ENCODE peak calls at places on chromosomes 7 and 10, in eight cellular contexts. One of them, this sample, is unnamed.

GRCh38 chr10:124671486-124672075 is 72.6 kb downstream of the FAM53B start:
- DNase-seq in OCI-LY7: no peak
- DNase-seq in suprapubic skin: peak
- DNase-seq in astrocyte: peak
- DNase-seq in tibial artery: no peak
- DNase-seq in cardiac muscle cell: no peak
- DNase-seq in heart left ventricle: peak
- DNase-seq in mesothelial cell of epicardium: no peak
- DNase-seq in this sample: no peak

GRCh38 chr7:137908106-137908505 is 61.3 kb upstream of the DGKI start:
- DNase-seq in heart left ventricle: no peak
- DNase-seq in tibial artery: no peak
- DNase-seq in OCI-LY7: no peak
- DNase-seq in cardiac muscle cell: no peak
- DNase-seq in astrocyte: no peak
- DNase-seq in suprapubic skin: no peak
- DNase-seq in mesothelial cell of epicardium: no peak
- DNase-seq in this sample: no peak

GRCh38 chr10:58712982-58713381 is 200.3 kb downstream of the BICC1 start:
- DNase-seq in mesothelial cell of epicardium: no peak
- DNase-seq in astrocyte: no peak
- DNase-seq in heart left ventricle: no peak
- DNase-seq in cardiac muscle cell: no peak
- DNase-seq in suprapubic skin: no peak
- DNase-seq in OCI-LY7: no peak
- DNase-seq in tibial artery: no peak
- DNase-seq in this sample: no peak

GRCh38 chr7:16933296-16934248 is 51.8 kb upstream of the AGR3 start:
- DNase-seq in mesothelial cell of epicardium: no peak
- DNase-seq in suprapubic skin: no peak
- DNase-seq in heart left ventricle: no peak
- DNase-seq in OCI-LY7: no peak
- DNase-seq in tibial artery: peak
- DNase-seq in astrocyte: peak
- DNase-seq in cardiac muscle cell: no peak
- DNase-seq in this sample: no peak

GRCh38 chr7:107742678-107743566 is 1.0 kb upstream of the CBLL1 start:
- DNase-seq in heart left ventricle: peak
- DNase-seq in tibial artery: peak
- DNase-seq in OCI-LY7: no peak
- DNase-seq in astrocyte: no peak
- DNase-seq in cardiac muscle cell: peak
- DNase-seq in suprapubic skin: peak
- DNase-seq in mesothelial cell of epicardium: peak
- DNase-seq in this sample: no peak

GRCh38 chr7:7972128-7972527 is 3.5 kb downstream of the GLCCI1 start:
- DNase-seq in suprapubic skin: no peak
- DNase-seq in cardiac muscle cell: no peak
- DNase-seq in OCI-LY7: peak
- DNase-seq in astrocyte: peak
- DNase-seq in tibial artery: no peak
- DNase-seq in heart left ventricle: no peak
- DNase-seq in mesothelial cell of epicardium: no peak
- DNase-seq in this sample: no peak

GRCh38 chr7:149787428-149788299 is 14.3 kb upstream of the ZNF467 start:
- DNase-seq in cardiac muscle cell: peak
- DNase-seq in astrocyte: no peak
- DNase-seq in mesothelial cell of epicardium: no peak
- DNase-seq in suprapubic skin: no peak
- DNase-seq in heart left ventricle: peak
- DNase-seq in OCI-LY7: no peak
- DNase-seq in tibial artery: no peak
- DNase-seq in this sample: no peak

GRCh38 chr7:44290250-44290616 is 35.2 kb downstream of the CAMK2B start:
- DNase-seq in cardiac muscle cell: no peak
- DNase-seq in suprapubic skin: peak
- DNase-seq in heart left ventricle: no peak
- DNase-seq in astrocyte: no peak
- DNase-seq in OCI-LY7: no peak
- DNase-seq in tibial artery: peak
- DNase-seq in mesothelial cell of epicardium: peak
- DNase-seq in this sample: no peak

GRCh38 chr7:105454058-105454739 is 65.5 kb upstream of the SRPK2 start:
- DNase-seq in suprapubic skin: no peak
- DNase-seq in tibial artery: no peak
- DNase-seq in heart left ventricle: no peak
- DNase-seq in cardiac muscle cell: no peak
- DNase-seq in astrocyte: peak
- DNase-seq in OCI-LY7: no peak
- DNase-seq in mesothelial cell of epicardium: no peak
- DNase-seq in this sample: no peak

GRCh38 chr10:18222870-18223269 is 82.6 kb downstream of the CACNB2 start:
- DNase-seq in OCI-LY7: no peak
- DNase-seq in mesothelial cell of epicardium: no peak
- DNase-seq in cardiac muscle cell: no peak
- DNase-seq in suprapubic skin: no peak
- DNase-seq in tibial artery: no peak
- DNase-seq in astrocyte: no peak
- DNase-seq in heart left ventricle: no peak
- DNase-seq in this sample: no peak

GRCh38 chr10:114245128-114245791 is 6.2 kb downstream of the VWA2 start:
- DNase-seq in astrocyte: no peak
- DNase-seq in heart left ventricle: no peak
- DNase-seq in cardiac muscle cell: no peak
- DNase-seq in mesothelial cell of epicardium: no peak
- DNase-seq in tibial artery: no peak
- DNase-seq in OCI-LY7: no peak
- DNase-seq in suprapubic skin: no peak
- DNase-seq in this sample: no peak

GRCh38 chr7:7414776-7415603 is 120.7 kb downstream of the COL28A1 start:
- DNase-seq in heart left ventricle: no peak
- DNase-seq in OCI-LY7: no peak
- DNase-seq in cardiac muscle cell: no peak
- DNase-seq in tibial artery: no peak
- DNase-seq in mesothelial cell of epicardium: no peak
- DNase-seq in suprapubic skin: no peak
- DNase-seq in astrocyte: no peak
- DNase-seq in this sample: no peak

GRCh38 chr10:50851884-50852671 is 33.3 kb downstream of the A1CF start:
- DNase-seq in mesothelial cell of epicardium: no peak
- DNase-seq in astrocyte: no peak
- DNase-seq in cardiac muscle cell: no peak
- DNase-seq in tibial artery: no peak
- DNase-seq in OCI-LY7: no peak
- DNase-seq in heart left ventricle: no peak
- DNase-seq in suprapubic skin: no peak
- DNase-seq in this sample: no peak
- TF ChIP-seq CTCF in mesothelial cell of epicardium: no peak
- TF ChIP-seq CTCF in astrocyte: no peak
- TF ChIP-seq CTCF in cardiac muscle cell: no peak
- TF ChIP-seq CTCF in tibial artery: no peak
- TF ChIP-seq CTCF in OCI-LY7: no peak
- TF ChIP-seq CTCF in heart left ventricle: no peak
- TF ChIP-seq CTCF in suprapubic skin: no peak
- TF ChIP-seq CTCF in this sample: no peak

DNA sequence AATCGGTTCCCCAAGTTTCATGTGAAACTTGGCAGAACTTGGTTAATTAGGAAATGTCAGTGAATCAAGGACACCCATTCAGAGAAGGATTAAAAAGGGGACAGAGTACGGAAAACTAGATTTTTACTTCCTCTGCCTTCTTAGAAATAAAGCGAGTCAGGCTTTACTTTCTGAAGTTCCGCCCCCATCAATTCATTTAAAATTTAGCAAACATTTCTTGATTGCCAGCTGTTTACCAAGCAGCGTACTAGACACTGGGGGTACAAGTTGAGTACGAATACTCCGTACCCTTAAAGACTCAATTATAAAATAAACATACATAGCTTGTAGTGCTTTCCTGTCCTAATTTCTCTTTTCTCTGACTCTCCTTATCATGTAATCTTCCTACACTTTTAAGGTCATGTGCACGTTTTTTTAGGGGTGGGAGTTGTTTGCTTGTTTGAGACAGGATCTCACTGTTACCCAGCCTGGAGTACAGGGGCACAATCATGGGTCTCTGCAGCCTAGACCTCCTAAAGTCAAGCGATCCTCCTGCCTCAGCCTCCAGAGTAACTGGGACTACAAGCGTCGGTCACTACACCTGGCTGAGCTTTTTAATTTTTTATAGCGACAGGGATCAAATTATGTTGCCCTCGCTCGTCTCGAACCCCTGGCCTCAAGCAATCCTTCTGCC is 704 bp upstream of the ABI1 start:
- DNase-seq in OCI-LY7: no peak
- DNase-seq in suprapubic skin: no peak
- DNase-seq in tibial artery: no peak
- DNase-seq in cardiac muscle cell: no peak
- DNase-seq in heart left ventricle: no peak
- DNase-seq in mesothelial cell of epicardium: no peak
- DNase-seq in astrocyte: no peak
- DNase-seq in this sample: no peak
- TF ChIP-seq CTCF in OCI-LY7: peak
- TF ChIP-seq CTCF in suprapubic skin: no peak
- TF ChIP-seq CTCF in tibial artery: peak
- TF ChIP-seq CTCF in cardiac muscle cell: no peak
- TF ChIP-seq CTCF in heart left ventricle: peak
- TF ChIP-seq CTCF in mesothelial cell of epicardium: peak
- TF ChIP-seq CTCF in astrocyte: peak
- TF ChIP-seq CTCF in this sample: peak

GRCh38 chr7:30986331-30986730 is 22.6 kb downstream of the GHRHR start:
- DNase-seq in suprapubic skin: no peak
- DNase-seq in heart left ventricle: no peak
- DNase-seq in tibial artery: no peak
- DNase-seq in mesothelial cell of epicardium: no peak
- DNase-seq in OCI-LY7: no peak
- DNase-seq in cardiac muscle cell: no peak
- DNase-seq in astrocyte: no peak
- DNase-seq in this sample: no peak

GRCh38 chr7:30983042-30983913 is 19.5 kb downstream of the GHRHR start:
- DNase-seq in astrocyte: peak
- DNase-seq in cardiac muscle cell: peak
- DNase-seq in OCI-LY7: peak
- DNase-seq in suprapubic skin: peak
- DNase-seq in mesothelial cell of epicardium: peak
- DNase-seq in heart left ventricle: peak
- DNase-seq in tibial artery: peak
- DNase-seq in this sample: peak

GRCh38 chr7:30985756-30986155 is 22.0 kb downstream of the GHRHR start:
- DNase-seq in tibial artery: no peak
- DNase-seq in suprapubic skin: no peak
- DNase-seq in astrocyte: no peak
- DNase-seq in mesothelial cell of epicardium: no peak
- DNase-seq in cardiac muscle cell: no peak
- DNase-seq in heart left ventricle: no peak
- DNase-seq in OCI-LY7: no peak
- DNase-seq in this sample: no peak

GRCh38 chr7:30984359-30985107 is 20.8 kb downstream of the GHRHR start:
- DNase-seq in astrocyte: peak
- DNase-seq in cardiac muscle cell: no peak
- DNase-seq in tibial artery: no peak
- DNase-seq in OCI-LY7: no peak
- DNase-seq in suprapubic skin: no peak
- DNase-seq in heart left ventricle: no peak
- DNase-seq in mesothelial cell of epicardium: no peak
- DNase-seq in this sample: no peak

DNA sequence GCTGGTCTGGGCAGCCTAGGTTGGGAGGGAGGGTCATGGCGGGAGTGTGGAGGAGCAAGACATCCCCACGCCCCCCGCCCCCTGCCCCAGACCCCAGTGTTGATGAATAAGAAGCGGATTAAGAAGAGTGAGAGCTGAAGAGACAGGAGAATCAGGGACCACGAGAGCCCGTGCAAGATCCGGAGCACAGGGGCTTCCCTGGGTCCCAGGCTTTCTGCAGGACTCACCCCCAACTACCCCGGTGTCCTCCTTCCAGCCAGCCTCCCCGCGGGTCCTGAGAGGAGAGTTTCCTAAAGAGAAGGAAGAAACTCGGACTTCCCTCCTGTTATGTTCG is 20.1 kb downstream of the GHRHR start:
- DNase-seq in heart left ventricle: no peak
- DNase-seq in cardiac muscle cell: no peak
- DNase-seq in tibial artery: no peak
- DNase-seq in astrocyte: no peak
- DNase-seq in OCI-LY7: no peak
- DNase-seq in mesothelial cell of epicardium: no peak
- DNase-seq in suprapubic skin: no peak
- DNase-seq in this sample: no peak
- TF ChIP-seq CTCF in heart left ventricle: no peak
- TF ChIP-seq CTCF in cardiac muscle cell: no peak
- TF ChIP-seq CTCF in tibial artery: no peak
- TF ChIP-seq CTCF in astrocyte: no peak
- TF ChIP-seq CTCF in OCI-LY7: peak
- TF ChIP-seq CTCF in mesothelial cell of epicardium: peak
- TF ChIP-seq CTCF in suprapubic skin: no peak
- TF ChIP-seq CTCF in this sample: no peak

GRCh38 chr10:103926722-103927319 is 8.8 kb upstream of the STN1 start:
- DNase-seq in heart left ventricle: no peak
- DNase-seq in suprapubic skin: no peak
- DNase-seq in cardiac muscle cell: peak
- DNase-seq in OCI-LY7: no peak
- DNase-seq in tibial artery: no peak
- DNase-seq in mesothelial cell of epicardium: no peak
- DNase-seq in astrocyte: no peak
- DNase-seq in this sample: no peak
- TF ChIP-seq CTCF in heart left ventricle: no peak
- TF ChIP-seq CTCF in suprapubic skin: no peak
- TF ChIP-seq CTCF in cardiac muscle cell: no peak
- TF ChIP-seq CTCF in OCI-LY7: no peak
- TF ChIP-seq CTCF in tibial artery: no peak
- TF ChIP-seq CTCF in mesothelial cell of epicardium: no peak
- TF ChIP-seq CTCF in astrocyte: no peak
- TF ChIP-seq CTCF in this sample: peak

GRCh38 chr10:111281516-111281915 is 204.7 kb downstream of the ADRA2A start:
- DNase-seq in OCI-LY7: no peak
- DNase-seq in tibial artery: no peak
- DNase-seq in heart left ventricle: no peak
- DNase-seq in suprapubic skin: no peak
- DNase-seq in mesothelial cell of epicardium: no peak
- DNase-seq in astrocyte: no peak
- DNase-seq in cardiac muscle cell: peak
- DNase-seq in this sample: no peak
- TF ChIP-seq CTCF in OCI-LY7: peak
- TF ChIP-seq CTCF in tibial artery: no peak
- TF ChIP-seq CTCF in heart left ventricle: peak
- TF ChIP-seq CTCF in suprapubic skin: peak
- TF ChIP-seq CTCF in mesothelial cell of epicardium: peak
- TF ChIP-seq CTCF in astrocyte: peak
- TF ChIP-seq CTCF in cardiac muscle cell: no peak
- TF ChIP-seq CTCF in this sample: peak

DNA sequence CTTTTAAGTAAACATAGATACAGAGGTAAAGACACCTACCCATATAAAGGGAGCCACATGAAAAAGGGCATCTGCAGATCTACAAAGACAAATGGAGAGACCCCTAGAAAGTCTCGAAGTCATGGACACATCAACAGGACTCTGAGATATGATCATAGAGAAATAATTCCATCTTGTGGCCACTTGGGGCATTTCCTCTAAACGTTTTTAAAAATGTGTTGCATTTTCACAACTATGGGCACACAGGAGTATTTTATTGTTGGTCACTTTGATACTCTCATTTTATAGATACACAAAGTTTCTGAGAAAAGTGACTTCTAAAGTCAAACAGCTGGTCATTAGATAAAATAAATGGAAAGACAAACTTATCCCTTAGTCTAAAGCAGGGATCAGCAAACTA is 87.1 kb downstream of the CRTAC1 start:
- DNase-seq in suprapubic skin: no peak
- DNase-seq in tibial artery: no peak
- DNase-seq in OCI-LY7: no peak
- DNase-seq in heart left ventricle: no peak
- DNase-seq in cardiac muscle cell: no peak
- DNase-seq in astrocyte: no peak
- DNase-seq in mesothelial cell of epicardium: no peak
- DNase-seq in this sample: no peak
- TF ChIP-seq CTCF in suprapubic skin: no peak
- TF ChIP-seq CTCF in tibial artery: no peak
- TF ChIP-seq CTCF in OCI-LY7: peak
- TF ChIP-seq CTCF in heart left ventricle: no peak
- TF ChIP-seq CTCF in cardiac muscle cell: no peak
- TF ChIP-seq CTCF in astrocyte: no peak
- TF ChIP-seq CTCF in mesothelial cell of epicardium: peak
- TF ChIP-seq CTCF in this sample: peak

This sample was measured in type B pancreatic cell.